ENCODE peak calls at places on chromosomes 11 and 22, in eight cellular contexts. Y, Z, H, O, N, P, W and M are unnamed samples.

GRCh38 chr11:3947084-3947483 is 91.6 kb downstream of the STIM1 start:
- DNase-seq in Y (no peak), Z (peak), H (no peak), O (no peak), N (no peak), P (no peak), W (no peak), M (no peak)

GRCh38 chr22:45977003-45977395 is at the start of gene WNT7B:
- DNase-seq in Y (no peak), Z (no peak), H (peak), O (no peak), N (no peak), P (peak), W (no peak), M (no peak)

GRCh38 chr11:2802389-2803185 is 83.0 kb downstream of the CDKN1C start:
- DNase-seq in Y (no peak), Z (no peak), H (no peak), O (no peak), N (no peak), P (no peak), W (no peak), M (no peak)

GRCh38 chr11:103978588-103979580 is 57.6 kb upstream of the DDI1 start:
- DNase-seq in Y (no peak), Z (no peak), H (no peak), O (no peak), N (no peak), P (no peak), W (no peak), M (no peak)

GRCh38 chr11:102581091-102581490 is 44.0 kb downstream of the MMP20 start:
- DNase-seq in Y (no peak), Z (no peak), H (no peak), O (no peak), N (no peak), P (no peak), W (no peak), M (no peak)

GRCh38 chr11:33040127-33040861 is 922 bp downstream of the TCP11L1 start:
- DNase-seq in Y (peak), Z (no peak), H (no peak), O (no peak), N (no peak), P (no peak), W (no peak), M (no peak)

GRCh38 chr11:96760306-96760705 is 370.5 kb downstream of the JRKL start:
- DNase-seq in Y (no peak), Z (no peak), H (no peak), O (no peak), N (no peak), P (no peak), W (no peak), M (no peak)

GRCh38 chr11:74460481-74461154 is 6.7 kb downstream of the KCNE3 start:
- DNase-seq in Y (no peak), Z (peak), H (no peak), O (no peak), N (no peak), P (no peak), W (no peak), M (no peak)

GRCh38 chr11:43933608-43934358 is 8.7 kb upstream of the C11orf96 start:
- DNase-seq in Y (no peak), Z (peak), H (peak), O (no peak), N (no peak), P (no peak), W (no peak), M (no peak)

GRCh38 chr11:79185351-79185750 is 255.5 kb downstream of the TENM4 start:
- DNase-seq in Y (no peak), Z (no peak), H (no peak), O (no peak), N (no peak), P (no peak), W (no peak), M (no peak)

GRCh38 chr11:35619030-35619753 is 932 bp downstream of the FJX1 start:
- DNase-seq in Y (peak), Z (peak), H (peak), O (no peak), N (no peak), P (no peak), W (no peak), M (no peak)

GRCh38 chr11:45391168-45391850 is 105.2 kb upstream of the SYT13 start:
- DNase-seq in Y (no peak), Z (no peak), H (no peak), O (no peak), N (no peak), P (no peak), W (no peak), M (no peak)

GRCh38 chr11:18063131-18063530 is 17.1 kb upstream of the TPH1 start:
- DNase-seq in Y (no peak), Z (no peak), H (no peak), O (no peak), N (no peak), P (no peak), W (no peak), M (no peak)

GRCh38 chr22:50057292-50057867 is 718 bp downstream of the TTLL8 start:
- DNase-seq in Y (no peak), Z (no peak), H (no peak), O (no peak), N (no peak), P (no peak), W (no peak), M (no peak)

GRCh38 chr11:35347921-35348331 is 71.4 kb downstream of the SLC1A2 start:
- DNase-seq in Y (no peak), Z (peak), H (no peak), O (peak), N (no peak), P (no peak), W (no peak), M (peak)

GRCh38 chr22:43448048-43448447 is 36.2 kb downstream of the MPPED1 start:
- DNase-seq in Y (no peak), Z (no peak), H (no peak), O (no peak), N (no peak), P (no peak), W (no peak), M (no peak)

GRCh38 chr11:88480217-88480616 is 142.7 kb upstream of the CTSC start:
- DNase-seq in Y (no peak), Z (peak), H (no peak), O (peak), N (peak), P (no peak), W (no peak), M (peak)

GRCh38 chr11:118048472-118049370 is 28.2 kb upstream of the TMPRSS4 start:
- DNase-seq in Y (no peak), Z (no peak), H (no peak), O (no peak), N (no peak), P (no peak), W (no peak), M (no peak)

GRCh38 chr11:57343825-57344224 is 5.7 kb downstream of the P2RX3 start:
- DNase-seq in Y (no peak), Z (no peak), H (no peak), O (no peak), N (no peak), P (no peak), W (no peak), M (no peak)

GRCh38 chr22:29224121-29224858 is 18.6 kb downstream of the EMID1 start:
- DNase-seq in Y (no peak), Z (no peak), H (no peak), O (no peak), N (no peak), P (no peak), W (no peak), M (no peak)

GRCh38 chr22:36331912-36332622 is 55.7 kb downstream of the MYH9 start:
- DNase-seq in Y (peak), Z (peak), H (no peak), O (no peak), N (no peak), P (peak), W (no peak), M (peak)

GRCh38 chr22:49960967-49961600 is 512 bp downstream of the PIM3 start:
- DNase-seq in Y (no peak), Z (peak), H (peak), O (no peak), N (no peak), P (no peak), W (peak), M (no peak)

GRCh38 chr11:68328374-68329091 is 16.1 kb downstream of the LRP5 start:
- DNase-seq in Y (no peak), Z (peak), H (peak), O (no peak), N (no peak), P (no peak), W (no peak), M (no peak)

GRCh38 chr11:80523057-80523456 is 1082.2 kb upstream of the TENM4 start:
- DNase-seq in Y (no peak), Z (no peak), H (no peak), O (no peak), N (no peak), P (no peak), W (no peak), M (no peak)

GRCh38 chr11:122517403-122518379 is 137.8 kb upstream of the UBASH3B start:
- DNase-seq in Y (no peak), Z (no peak), H (no peak), O (no peak), N (no peak), P (no peak), W (no peak), M (no peak)

GRCh38 chr11:93537767-93538261 is 5.4 kb downstream of the SMCO4 start:
- DNase-seq in Y (no peak), Z (no peak), H (no peak), O (no peak), N (no peak), P (no peak), W (no peak), M (no peak)